ENCODE peak calls at places on chromosomes 5 and 9, in six cellular contexts. One of them, this sample, is unnamed. For H3K79me1, the result is how much of the 10 kb centered on the place peaks cover.

GRCh38 chr5:149317281-149318048 is 27.8 kb upstream of the GRPEL2 start:
- DNase-seq in H9: no peak
- DNase-seq in neuronal stem cell: peak
- DNase-seq in H1: no peak
- DNase-seq in mesenchymal stem cell: peak
- DNase-seq in trophoblast cell: peak
- DNase-seq in this sample: peak

GRCh38 chr5:171115519-171115918 is 193.5 kb upstream of the TLX3 start:
- DNase-seq in H9: no peak
- DNase-seq in neuronal stem cell: no peak
- DNase-seq in H1: no peak
- DNase-seq in mesenchymal stem cell: no peak
- DNase-seq in trophoblast cell: no peak
- DNase-seq in this sample: no peak

GRCh38 chr5:90843443-90843842 is 284.8 kb downstream of the ADGRV1 start:
- DNase-seq in H9: no peak
- DNase-seq in neuronal stem cell: no peak
- DNase-seq in H1: no peak
- DNase-seq in mesenchymal stem cell: no peak
- DNase-seq in trophoblast cell: no peak
- DNase-seq in this sample: no peak

GRCh38 chr5:144156767-144157171 is 13.7 kb downstream of the YIPF5 start:
- DNase-seq in H9: no peak
- DNase-seq in neuronal stem cell: no peak
- DNase-seq in H1: no peak
- DNase-seq in mesenchymal stem cell: no peak
- DNase-seq in trophoblast cell: no peak
- DNase-seq in this sample: peak

GRCh38 chr5:171630670-171631065 is 154.9 kb upstream of the SMIM23 start:
- DNase-seq in H9: no peak
- DNase-seq in neuronal stem cell: no peak
- DNase-seq in H1: no peak
- DNase-seq in mesenchymal stem cell: no peak
- DNase-seq in trophoblast cell: no peak
- DNase-seq in this sample: no peak

GRCh38 chr9:114250235-114250568 is 72.7 kb upstream of the ORM1 start:
- DNase-seq in H9: no peak
- DNase-seq in neuronal stem cell: no peak
- DNase-seq in H1: no peak
- DNase-seq in mesenchymal stem cell: no peak
- DNase-seq in trophoblast cell: no peak
- DNase-seq in this sample: peak

GRCh38 chr9:78592866-78593265 is 295.9 kb downstream of the PSAT1 start:
- DNase-seq in H9: no peak
- DNase-seq in neuronal stem cell: no peak
- DNase-seq in H1: no peak
- DNase-seq in mesenchymal stem cell: no peak
- DNase-seq in trophoblast cell: peak
- DNase-seq in this sample: peak

GRCh38 chr5:148740966-148741742 is 85.3 kb upstream of the ADRB2 start:
- DNase-seq in H9: no peak
- DNase-seq in neuronal stem cell: peak
- DNase-seq in H1: no peak
- DNase-seq in mesenchymal stem cell: peak
- DNase-seq in trophoblast cell: peak
- DNase-seq in this sample: peak

GRCh38 chr5:133421806-133422205 is 190.5 kb downstream of the FSTL4 start:
- DNase-seq in H9: no peak
- DNase-seq in neuronal stem cell: no peak
- DNase-seq in H1: peak
- DNase-seq in mesenchymal stem cell: no peak
- DNase-seq in trophoblast cell: no peak
- DNase-seq in this sample: no peak

GRCh38 chr5:176819476-176819875 is 9.1 kb downstream of the UNC5A start:
- DNase-seq in H9: peak
- DNase-seq in neuronal stem cell: no peak
- DNase-seq in H1: no peak
- DNase-seq in mesenchymal stem cell: no peak
- DNase-seq in trophoblast cell: no peak
- DNase-seq in this sample: no peak

GRCh38 chr9:16308645-16309044 is 561.8 kb downstream of the BNC2 start:
- DNase-seq in H9: peak
- DNase-seq in neuronal stem cell: no peak
- DNase-seq in H1: no peak
- DNase-seq in mesenchymal stem cell: no peak
- DNase-seq in trophoblast cell: no peak
- DNase-seq in this sample: no peak

GRCh38 chr5:132479073-132479811 is 11.3 kb downstream of the IRF1 start:
- DNase-seq in H9: no peak
- DNase-seq in neuronal stem cell: no peak
- DNase-seq in H1: no peak
- DNase-seq in mesenchymal stem cell: no peak
- DNase-seq in trophoblast cell: peak
- DNase-seq in this sample: no peak

GRCh38 chr9:114039484-114039883 is 38.6 kb downstream of the AMBP start:
- DNase-seq in H9: no peak
- DNase-seq in neuronal stem cell: no peak
- DNase-seq in H1: peak
- DNase-seq in mesenchymal stem cell: no peak
- DNase-seq in trophoblast cell: no peak
- DNase-seq in this sample: no peak

GRCh38 chr5:88480245-88480644 is 211.6 kb upstream of the TMEM161B start:
- DNase-seq in H9: no peak
- DNase-seq in neuronal stem cell: no peak
- DNase-seq in H1: no peak
- DNase-seq in mesenchymal stem cell: no peak
- DNase-seq in trophoblast cell: no peak
- DNase-seq in this sample: no peak

GRCh38 chr5:67984546-67984945 is 231.0 kb upstream of the PIK3R1 start:
- DNase-seq in H9: no peak
- DNase-seq in neuronal stem cell: no peak
- DNase-seq in H1: no peak
- DNase-seq in mesenchymal stem cell: no peak
- DNase-seq in trophoblast cell: no peak
- DNase-seq in this sample: no peak

GRCh38 chr5:171418982-171419662 is at the start of gene FGF18:
- DNase-seq in H9: peak
- DNase-seq in neuronal stem cell: peak
- DNase-seq in H1: peak
- DNase-seq in mesenchymal stem cell: peak
- DNase-seq in trophoblast cell: peak
- DNase-seq in this sample: peak

GRCh38 chr9:136057236-136058151 is 37.6 kb downstream of the NACC2 start:
- DNase-seq in H9: peak
- DNase-seq in neuronal stem cell: no peak
- DNase-seq in H1: peak
- DNase-seq in mesenchymal stem cell: no peak
- DNase-seq in trophoblast cell: no peak
- DNase-seq in this sample: no peak

GRCh38 chr9:76716270-76716669 is 48.0 kb upstream of the PCA3 start:
- DNase-seq in H9: no peak
- DNase-seq in neuronal stem cell: no peak
- DNase-seq in H1: no peak
- DNase-seq in mesenchymal stem cell: no peak
- DNase-seq in trophoblast cell: no peak
- DNase-seq in this sample: no peak

GRCh38 chr5:95720094-95720793 is 10.9 kb upstream of the RHOBTB3 start:
- DNase-seq in H9: no peak
- DNase-seq in neuronal stem cell: no peak
- DNase-seq in H1: no peak
- DNase-seq in mesenchymal stem cell: peak
- DNase-seq in trophoblast cell: no peak
- DNase-seq in this sample: peak

GRCh38 chr5:82605441-82605973 is 327.4 kb upstream of the RPS23 start:
- DNase-seq in H9: no peak
- DNase-seq in neuronal stem cell: no peak
- DNase-seq in H1: no peak
- DNase-seq in mesenchymal stem cell: no peak
- DNase-seq in trophoblast cell: no peak
- DNase-seq in this sample: no peak

GRCh38 chr5:32044904-32045303 is 129.2 kb downstream of the GOLPH3 start:
- DNase-seq in H9: no peak
- DNase-seq in neuronal stem cell: no peak
- DNase-seq in H1: no peak
- DNase-seq in mesenchymal stem cell: peak
- DNase-seq in trophoblast cell: no peak
- DNase-seq in this sample: peak

DNA sequence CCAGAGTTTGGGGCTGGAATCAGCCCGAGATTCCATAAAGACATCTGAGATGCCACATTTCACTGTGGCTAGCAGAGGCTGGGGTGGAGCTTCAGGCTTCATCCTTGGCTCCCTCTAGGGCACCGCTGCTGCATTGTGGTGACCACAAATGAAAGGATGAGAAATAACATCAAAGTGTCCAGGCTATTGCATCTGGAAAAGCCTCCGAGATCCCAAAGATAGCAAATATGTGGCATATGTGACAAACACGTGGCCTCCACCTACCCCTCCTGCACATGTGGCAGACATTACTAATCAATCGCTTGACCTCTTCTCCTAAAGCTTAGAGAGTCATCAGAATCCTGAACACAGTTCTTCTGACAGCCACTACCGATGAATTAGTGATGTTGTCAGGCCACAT is 4.5 kb downstream of the SPARC start:
- DNase-seq in H9: no peak
- DNase-seq in neuronal stem cell: no peak
- DNase-seq in H1: no peak
- DNase-seq in mesenchymal stem cell: peak
- DNase-seq in trophoblast cell: no peak
- DNase-seq in this sample: no peak
- H3K14ac ChIP-seq in H9: no peak
- H3K14ac ChIP-seq in neuronal stem cell: no peak
- H3K14ac ChIP-seq in H1: no peak
- H3K14ac ChIP-seq in mesenchymal stem cell: no peak
- H3K14ac ChIP-seq in trophoblast cell: no peak
- H3K14ac ChIP-seq in this sample: peak

GRCh38 chr9:127981559-127982121 is 851 bp upstream of the EEIG1 start:
- DNase-seq in H9: no peak
- DNase-seq in neuronal stem cell: no peak
- DNase-seq in H1: no peak
- DNase-seq in mesenchymal stem cell: no peak
- DNase-seq in trophoblast cell: no peak
- DNase-seq in this sample: no peak
- H2BK5ac ChIP-seq in H9: no peak
- H2BK5ac ChIP-seq in neuronal stem cell: peak
- H2BK5ac ChIP-seq in H1: peak
- H2BK5ac ChIP-seq in mesenchymal stem cell: no peak
- H2BK5ac ChIP-seq in trophoblast cell: peak
- H2BK5ac ChIP-seq in this sample: peak

GRCh38 chr5:138490648-138491283 is 25.5 kb downstream of the EGR1 start:
- DNase-seq in H9: no peak
- DNase-seq in neuronal stem cell: no peak
- DNase-seq in H1: no peak
- DNase-seq in mesenchymal stem cell: no peak
- DNase-seq in trophoblast cell: peak
- DNase-seq in this sample: no peak

GRCh38 chr5:138489705-138490104 is 24.4 kb downstream of the EGR1 start:
- DNase-seq in H9: no peak
- DNase-seq in neuronal stem cell: no peak
- DNase-seq in H1: no peak
- DNase-seq in mesenchymal stem cell: no peak
- DNase-seq in trophoblast cell: no peak
- DNase-seq in this sample: no peak

GRCh38 chr5:138491284-138491648 is 26.0 kb downstream of the EGR1 start:
- DNase-seq in H9: no peak
- DNase-seq in neuronal stem cell: no peak
- DNase-seq in H1: no peak
- DNase-seq in mesenchymal stem cell: no peak
- DNase-seq in trophoblast cell: peak
- DNase-seq in this sample: no peak

GRCh38 chr5:138491669-138492551 is 26.6 kb downstream of the EGR1 start:
- DNase-seq in H9: peak
- DNase-seq in neuronal stem cell: peak
- DNase-seq in H1: peak
- DNase-seq in mesenchymal stem cell: peak
- DNase-seq in trophoblast cell: peak
- DNase-seq in this sample: peak

GRCh38 chr5:138488481-138488945 is 23.2 kb downstream of the EGR1 start:
- DNase-seq in H9: no peak
- DNase-seq in neuronal stem cell: no peak
- DNase-seq in H1: no peak
- DNase-seq in mesenchymal stem cell: no peak
- DNase-seq in trophoblast cell: peak
- DNase-seq in this sample: peak
- H3K79me1 ChIP-seq in H9: under half
- H3K79me1 ChIP-seq in neuronal stem cell: under half
- H3K79me1 ChIP-seq in H1: under half
- H3K79me1 ChIP-seq in mesenchymal stem cell: under half
- H3K79me1 ChIP-seq in trophoblast cell: under half
- H3K79me1 ChIP-seq in this sample: under half

DNA sequence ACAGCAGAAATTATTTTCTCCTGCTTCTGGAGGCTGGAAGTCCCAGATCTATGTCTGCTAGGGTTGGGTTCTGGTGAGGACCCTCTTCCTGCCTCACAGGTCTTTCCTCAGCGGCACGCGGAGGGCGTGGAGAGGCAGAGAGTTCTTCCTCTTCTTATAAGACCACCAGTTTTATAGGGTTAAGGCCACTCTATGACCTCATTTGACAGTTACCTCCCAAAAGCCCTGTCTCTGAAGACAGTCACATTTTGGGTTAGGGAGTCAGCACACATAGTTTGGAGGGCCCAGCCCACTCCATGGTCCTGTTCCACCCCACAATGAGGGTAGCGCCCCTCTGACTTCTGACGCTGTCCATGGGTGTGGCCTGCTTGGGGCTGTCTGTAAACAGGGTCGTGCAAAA is 46.7 kb downstream of the TRIP13 start:
- DNase-seq in H9: no peak
- DNase-seq in neuronal stem cell: no peak
- DNase-seq in H1: no peak
- DNase-seq in mesenchymal stem cell: no peak
- DNase-seq in trophoblast cell: no peak
- DNase-seq in this sample: no peak
- H3K14ac ChIP-seq in H9: no peak
- H3K14ac ChIP-seq in neuronal stem cell: no peak
- H3K14ac ChIP-seq in H1: no peak
- H3K14ac ChIP-seq in mesenchymal stem cell: no peak
- H3K14ac ChIP-seq in trophoblast cell: no peak
- H3K14ac ChIP-seq in this sample: no peak

GRCh38 chr9:81375461-81376100 is 313.8 kb downstream of the TLE1 start:
- DNase-seq in H9: no peak
- DNase-seq in neuronal stem cell: no peak
- DNase-seq in H1: no peak
- DNase-seq in mesenchymal stem cell: peak
- DNase-seq in trophoblast cell: no peak
- DNase-seq in this sample: peak
- H2BK5ac ChIP-seq in H9: no peak
- H2BK5ac ChIP-seq in neuronal stem cell: no peak
- H2BK5ac ChIP-seq in H1: no peak
- H2BK5ac ChIP-seq in mesenchymal stem cell: no peak
- H2BK5ac ChIP-seq in trophoblast cell: peak
- H2BK5ac ChIP-seq in this sample: no peak

GRCh38 chr9:133372144-133372543 is 3.7 kb downstream of the SURF4 start:
- DNase-seq in H9: no peak
- DNase-seq in neuronal stem cell: no peak
- DNase-seq in H1: no peak
- DNase-seq in mesenchymal stem cell: no peak
- DNase-seq in trophoblast cell: no peak
- DNase-seq in this sample: no peak
- H3K79me1 ChIP-seq in H9: under half
- H3K79me1 ChIP-seq in neuronal stem cell: under half
- H3K79me1 ChIP-seq in H1: under half
- H3K79me1 ChIP-seq in mesenchymal stem cell: under half
- H3K79me1 ChIP-seq in trophoblast cell: under half
- H3K79me1 ChIP-seq in this sample: half or more

This sample was measured in IMR-90.